ENCODE peak calls at places on chromosomes 11 and 22, in four cellular contexts. N, E, U and G are unnamed samples. For H3K4me1, the result is how much of the 10 kb centered on the place peaks cover.

GRCh38 chr11:118609380-118610219 is 2.2 kb downstream of the PHLDB1 start:
- DNase-seq in N (peak), E (no peak), U (no peak), G (peak)

GRCh38 chr11:36008576-36008975 is 64.7 kb downstream of the LDLRAD3 start:
- DNase-seq in N (peak), E (no peak), U (no peak), G (no peak)

GRCh38 chr11:36057372-36058045 is 113.6 kb downstream of the LDLRAD3 start:
- DNase-seq in N (peak), E (no peak), U (no peak), G (no peak)

GRCh38 chr11:32088117-32088941 is 2.5 kb upstream of the RCN1 start:
- DNase-seq in N (peak), E (peak), U (peak), G (no peak)

GRCh38 chr11:60098508-60098907 is 10.0 kb downstream of the MS4A2 start:
- DNase-seq in N (no peak), E (peak), U (no peak), G (no peak)

GRCh38 chr11:123853038-123853437 is 32.4 kb downstream of the TMEM225 start:
- DNase-seq in N (no peak), E (no peak), U (no peak), G (no peak)

GRCh38 chr22:25582946-25583345 is 18.5 kb downstream of the GRK3 start:
- DNase-seq in N (peak), E (no peak), U (no peak), G (no peak)

GRCh38 chr11:74844072-74844471 is 95.4 kb downstream of the RNF169 start:
- DNase-seq in N (no peak), E (no peak), U (no peak), G (no peak)

GRCh38 chr11:114172871-114173444 is 113.4 kb downstream of the ZBTB16 start:
- DNase-seq in N (no peak), E (no peak), U (no peak), G (no peak)

GRCh38 chr22:41347066-41347859 is 34.5 kb upstream of the TEF start:
- DNase-seq in N (no peak), E (no peak), U (no peak), G (no peak)

GRCh38 chr11:13668957-13669521 is 571 bp downstream of the FAR1 start:
- DNase-seq in N (peak), E (peak), U (no peak), G (peak)

GRCh38 chr11:124801014-124801413 is 808 bp upstream of the MSANTD2 start:
- DNase-seq in N (peak), E (peak), U (peak), G (no peak)

GRCh38 chr11:86335131-86335768 is 33.2 kb downstream of the HIKESHI start:
- DNase-seq in N (no peak), E (no peak), U (no peak), G (no peak)

GRCh38 chr11:59247535-59248227 is 35.0 kb upstream of the MPEG1 start:
- DNase-seq in N (peak), E (no peak), U (peak), G (no peak)

GRCh38 chr11:117037279-117037951 is 60.8 kb downstream of the SIK3 start:
- DNase-seq in N (no peak), E (no peak), U (no peak), G (no peak)

DNA sequence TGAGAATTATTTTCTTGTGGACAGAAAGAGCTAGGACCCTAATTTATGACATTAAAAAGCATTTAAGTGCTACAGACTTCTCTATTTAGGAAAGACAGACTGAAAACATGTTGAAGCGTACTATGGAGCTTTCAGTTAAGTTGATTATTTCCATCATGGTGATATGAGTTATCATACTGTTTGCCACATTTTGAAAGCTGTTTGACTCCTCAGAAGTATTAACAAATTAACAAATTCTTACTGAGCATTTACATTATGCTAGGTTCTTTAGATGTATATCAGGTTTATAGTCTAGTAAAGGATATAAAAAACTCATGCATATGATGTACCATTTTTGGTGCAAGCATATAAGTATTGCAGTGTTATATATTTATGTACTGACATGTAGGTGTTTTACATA is 50.1 kb downstream of the ARHGEF12 start:
- DNase-seq in N (no peak), E (no peak), U (no peak), G (no peak)
- H3K4me1 ChIP-seq in N (under half), E (under half), U (under half), G (under half)

GRCh38 chr11:102172127-102172848 is 62.0 kb downstream of the YAP1 start:
- DNase-seq in N (peak), E (no peak), U (no peak), G (no peak)

GRCh38 chr11:102168483-102168882 is 58.2 kb downstream of the YAP1 start:
- DNase-seq in N (no peak), E (no peak), U (peak), G (no peak)

GRCh38 chr11:102166175-102166574 is 55.9 kb downstream of the YAP1 start:
- DNase-seq in N (no peak), E (no peak), U (no peak), G (no peak)

GRCh38 chr11:102171101-102171500 is 60.9 kb downstream of the YAP1 start:
- DNase-seq in N (peak), E (no peak), U (peak), G (no peak)
- H3K27ac ChIP-seq in N (no peak), E (peak), U (peak), G (no peak)

GRCh38 chr11:61659413-61660196 is 20.6 kb upstream of the DAGLA start:
- DNase-seq in N (no peak), E (no peak), U (no peak), G (no peak)
- TF ChIP-seq CTCF in N (no peak), E (peak), U (peak), G (no peak)

DNA sequence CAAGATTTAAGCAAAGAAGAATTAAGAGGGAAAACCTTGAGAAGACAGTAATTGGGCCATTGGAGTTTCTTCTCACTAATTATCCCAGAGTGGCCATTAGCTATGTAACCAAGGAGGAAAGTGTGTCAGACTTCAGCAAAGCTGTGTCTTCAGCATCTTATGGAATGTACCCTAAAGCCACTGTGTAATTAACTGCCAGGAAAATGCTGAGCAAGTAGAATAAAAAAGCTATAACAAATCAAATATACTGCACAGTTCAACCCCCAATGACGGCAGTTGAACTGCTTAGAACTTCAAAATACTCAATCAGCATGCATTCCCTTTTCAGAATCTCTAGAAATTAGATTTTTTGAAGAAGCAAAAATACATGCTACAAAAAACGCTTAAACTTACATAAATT is 261.6 kb downstream of the TTC28 start:
- DNase-seq in N (no peak), E (no peak), U (no peak), G (no peak)
- H3K4me1 ChIP-seq in N (under half), E (under half), U (under half), G (under half)

GRCh38 chr22:27754888-27755480 is 46.6 kb downstream of the MN1 start:
- DNase-seq in N (no peak), E (no peak), U (no peak), G (no peak)
- H3K27ac ChIP-seq in N (no peak), E (no peak), U (no peak), G (no peak)

DNA sequence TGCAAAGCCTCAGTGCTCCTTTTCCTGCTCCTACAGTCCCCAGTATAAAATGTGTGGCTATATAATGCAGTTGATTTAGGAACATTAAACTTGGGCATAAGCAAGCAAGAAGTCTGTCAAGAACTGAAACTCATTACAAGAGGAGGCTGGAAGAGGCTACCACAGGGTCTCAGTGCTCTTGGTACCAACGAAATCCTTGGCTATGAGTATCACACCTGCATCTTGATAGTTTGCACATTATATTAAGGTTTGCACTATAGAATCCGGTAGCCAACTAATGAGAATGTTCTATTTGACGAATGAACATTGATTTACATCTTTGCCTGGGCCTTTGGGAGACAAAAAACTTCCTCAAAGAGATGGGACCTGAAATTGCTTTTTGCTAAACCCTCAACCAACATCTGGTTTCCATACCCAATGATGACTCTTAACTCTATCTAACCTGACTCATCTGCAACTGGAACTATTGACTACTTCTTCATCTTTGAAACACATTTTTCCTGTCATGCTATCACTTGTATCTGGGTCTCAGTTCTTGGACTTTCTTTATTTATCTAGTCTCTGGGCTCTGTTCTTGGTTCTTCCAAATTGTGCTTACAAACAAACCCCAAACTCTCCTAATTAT is 207.2 kb upstream of the CTSC start:
- DNase-seq in N (no peak), E (no peak), U (no peak), G (no peak)
- TF ChIP-seq CTCF in N (no peak), E (no peak), U (peak), G (peak)

GRCh38 chr11:48045536-48045935 is 65.2 kb downstream of the PTPRJ start:
- DNase-seq in N (no peak), E (no peak), U (peak), G (no peak)

GRCh38 chr11:48041877-48042698 is 61.7 kb downstream of the PTPRJ start:
- DNase-seq in N (no peak), E (no peak), U (peak), G (no peak)

GRCh38 chr11:48044577-48044976 is 64.2 kb downstream of the PTPRJ start:
- DNase-seq in N (no peak), E (no peak), U (no peak), G (no peak)

GRCh38 chr11:48043111-48043997 is 63.0 kb downstream of the PTPRJ start:
- DNase-seq in N (no peak), E (no peak), U (peak), G (no peak)

DNA sequence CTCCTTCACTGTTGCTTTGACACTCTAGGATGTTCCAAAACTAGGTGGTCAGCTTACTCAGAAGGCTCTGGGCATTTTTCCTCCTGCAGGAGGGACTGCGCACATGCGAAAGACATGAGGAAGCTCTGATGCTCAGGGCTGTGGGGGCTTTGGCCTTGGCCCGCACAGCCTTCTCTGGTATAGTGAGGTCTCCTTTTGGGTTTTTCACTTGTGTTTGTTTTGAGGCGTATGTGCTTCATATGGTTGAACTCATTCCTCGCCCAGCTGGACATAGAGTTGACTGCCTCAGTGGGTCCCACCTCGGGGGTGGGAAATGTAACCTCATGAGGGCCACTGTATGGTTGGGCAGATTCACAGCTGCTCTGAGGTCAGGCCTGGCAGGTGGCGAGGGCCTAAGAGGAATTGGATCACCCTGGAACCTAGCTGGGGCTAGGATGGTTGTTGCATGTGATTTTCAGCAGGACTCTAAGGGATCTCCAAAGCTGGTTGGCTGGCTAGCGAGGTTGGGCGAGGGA is 63.7 kb downstream of the PTPRJ start:
- DNase-seq in N (no peak), E (no peak), U (peak), G (no peak)
- H3K4me1 ChIP-seq in N (under half), E (under half), U (under half), G (under half)

GRCh38 chr11:67311556-67312082 is 8.3 kb downstream of the SSH3 start:
- DNase-seq in N (no peak), E (no peak), U (no peak), G (no peak)
- H3K27ac ChIP-seq in N (no peak), E (peak), U (peak), G (no peak)

GRCh38 chr11:104159356-104159755 is 4.6 kb downstream of the PDGFD start:
- DNase-seq in N (no peak), E (no peak), U (no peak), G (no peak)

GRCh38 chr11:104165014-104165413 is 1.1 kb upstream of the PDGFD start:
- DNase-seq in N (no peak), E (no peak), U (no peak), G (no peak)

GRCh38 chr11:104163100-104164027 is 583 bp downstream of the PDGFD start:
- DNase-seq in N (peak), E (peak), U (peak), G (no peak)

GRCh38 chr11:104161751-104162450 is 2.0 kb downstream of the PDGFD start:
- DNase-seq in N (peak), E (no peak), U (no peak), G (no peak)

DNA sequence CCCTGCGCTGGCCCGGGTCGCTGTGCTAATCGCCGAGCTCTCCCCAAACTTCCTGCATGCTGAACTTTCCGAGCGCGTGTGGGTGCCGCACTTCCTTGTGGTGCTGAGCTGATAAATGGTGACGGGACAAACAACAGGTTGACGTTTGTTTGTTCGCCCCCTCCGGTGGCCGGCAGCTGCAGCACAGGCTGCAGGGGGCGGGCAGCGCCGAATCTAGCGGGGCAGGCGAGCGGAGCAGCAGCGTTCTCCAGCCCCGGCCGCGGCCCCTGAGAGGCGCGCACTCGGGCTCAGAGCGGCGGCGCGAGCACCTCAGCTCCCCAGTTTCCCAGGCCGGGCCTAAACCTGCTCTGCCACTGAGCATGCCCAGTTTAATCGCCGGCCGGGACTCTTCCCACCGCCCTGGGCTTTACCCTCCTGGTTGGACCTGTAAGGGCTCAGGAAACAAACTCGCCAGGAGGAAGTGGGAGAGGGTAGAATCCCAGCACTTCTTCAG is at the start of gene PDGFD:
- DNase-seq in N (peak), E (peak), U (peak), G (peak)
- TF ChIP-seq CTCF in N (peak), E (peak), U (peak), G (no peak)